ENCODE peak calls at places on chromosomes 6 and 20, in seven cellular contexts. A is ovary, T is pancreas, P is gastrocnemius medialis, M is tibial nerve, I is cardiac muscle cell, Z is heart left ventricle. E is an unnamed sample.

GRCh38 chr20:4573564-4574355 is 147.9 kb upstream of the PRND start:
- DNase-seq in M (no peak), A (no peak), T (no peak), P (no peak), Z (no peak), I (no peak), E (peak)

GRCh38 chr6:27426045-27426620 is 37.6 kb downstream of the ZNF391 start:
- DNase-seq in T (no peak), P (no peak), A (no peak), I (no peak), M (no peak), Z (no peak), E (no peak)

GRCh38 chr6:45843848-45844521 is 171.7 kb downstream of the CLIC5 start:
- DNase-seq in M (no peak), A (no peak), I (no peak), T (no peak), P (no peak), Z (no peak), E (no peak)

GRCh38 chr20:57596998-57597939 is 23.0 kb downstream of the ZBP1 start:
- DNase-seq in A (peak), Z (peak), T (peak), P (peak), I (peak), M (peak), E (no peak)

GRCh38 chr6:112576421-112576820 is 229.3 kb downstream of the RFPL4B start:
- DNase-seq in M (no peak), I (no peak), A (no peak), T (no peak), P (no peak), Z (no peak), E (no peak)

GRCh38 chr20:62496525-62497218 is 20.9 kb upstream of the GATA5 start:
- DNase-seq in T (no peak), A (no peak), Z (no peak), P (no peak), I (peak), M (no peak), E (no peak)

GRCh38 chr6:166556871-166557322 is 29.6 kb downstream of the RAMACL start:
- DNase-seq in Z (peak), I (no peak), M (peak), A (peak), T (peak), P (peak), E (peak)

GRCh38 chr20:42889517-42889916 is 300.2 kb downstream of the PTPRT start:
- DNase-seq in Z (no peak), I (no peak), M (no peak), T (no peak), A (no peak), P (no peak), E (no peak)

GRCh38 chr20:57053798-57054552 is 212.5 kb downstream of the BMP7 start:
- DNase-seq in P (no peak), M (no peak), A (no peak), T (no peak), I (no peak), Z (no peak), E (no peak)

GRCh38 chr6:14983599-14984296 is 262.1 kb upstream of the JARID2 start:
- DNase-seq in T (no peak), Z (no peak), M (no peak), P (no peak), I (no peak), A (no peak), E (no peak)

GRCh38 chr20:31608256-31608980 is 3.3 kb downstream of the ID1 start:
- DNase-seq in A (peak), M (peak), T (peak), Z (peak), P (peak), I (peak), E (no peak)

GRCh38 chr6:150250826-150251225 is 108.0 kb downstream of the PPP1R14C start:
- DNase-seq in T (no peak), Z (peak), I (peak), P (peak), M (no peak), A (no peak), E (no peak)

GRCh38 chr6:4607026-4607704 is 169.0 kb upstream of the CDYL start:
- DNase-seq in I (no peak), T (peak), M (peak), Z (no peak), A (no peak), P (no peak), E (no peak)

GRCh38 chr6:22690446-22690845 is 121.1 kb downstream of the HDGFL1 start:
- DNase-seq in P (no peak), I (no peak), T (no peak), M (no peak), Z (no peak), A (no peak), E (no peak)

GRCh38 chr6:1910621-1911407 is 301.1 kb downstream of the FOXC1 start:
- DNase-seq in P (no peak), I (no peak), Z (no peak), M (no peak), A (no peak), T (no peak), E (no peak)

GRCh38 chr6:157600807-157601206 is 219.8 kb downstream of the ZDHHC14 start:
- DNase-seq in M (no peak), P (no peak), T (no peak), Z (no peak), I (no peak), A (no peak), E (no peak)

GRCh38 chr6:87483929-87484328 is 11.2 kb downstream of the SLC35A1 start:
- DNase-seq in M (no peak), I (no peak), Z (no peak), P (no peak), A (no peak), T (no peak), E (no peak)

GRCh38 chr6:56193846-56194245 is 53.5 kb downstream of the COL21A1 start:
- DNase-seq in A (no peak), P (no peak), Z (no peak), M (no peak), T (no peak), I (no peak), E (no peak)

GRCh38 chr6:136969433-136969832 is 47.3 kb downstream of the SLC35D3 start:
- DNase-seq in A (no peak), M (no peak), Z (peak), P (no peak), T (no peak), I (peak), E (no peak)

GRCh38 chr6:47700051-47700450 is 1.7 kb downstream of the ADGRF4 start:
- DNase-seq in M (no peak), I (no peak), P (no peak), Z (no peak), A (no peak), T (no peak), E (peak)

GRCh38 chr6:14732845-14733757 is 512.8 kb upstream of the JARID2 start:
- DNase-seq in Z (no peak), A (no peak), M (no peak), I (no peak), P (no peak), T (no peak), E (no peak)

GRCh38 chr6:122082370-122082769 is 317.1 kb upstream of the HSF2 start:
- DNase-seq in Z (no peak), M (no peak), T (no peak), P (no peak), A (no peak), I (no peak), E (no peak)

GRCh38 chr6:20454201-20454824 is 52.6 kb downstream of the E2F3 start:
- DNase-seq in T (no peak), Z (no peak), M (no peak), P (no peak), I (no peak), A (no peak), E (no peak)

GRCh38 chr6:1313364-1313754 is 1.5 kb downstream of the FOXQ1 start:
- DNase-seq in I (no peak), M (no peak), A (no peak), Z (no peak), P (no peak), T (no peak), E (no peak)

GRCh38 chr6:16762547-16763477 is 1.6 kb upstream of the ATXN1 start:
- DNase-seq in I (peak), A (peak), Z (peak), P (peak), M (no peak), T (peak), E (peak)

GRCh38 chr6:16205377-16206144 is 32.8 kb upstream of the GMPR start:
- DNase-seq in Z (no peak), A (no peak), T (no peak), I (no peak), M (no peak), P (no peak), E (peak)

GRCh38 chr6:38161754-38162492 is 342.4 kb downstream of the ZFAND3 start:
- DNase-seq in Z (no peak), M (no peak), A (no peak), I (no peak), T (no peak), P (no peak), E (no peak)

GRCh38 chr20:54611701-54612487 is 136.5 kb downstream of the DOK5 start:
- DNase-seq in A (no peak), M (no peak), Z (no peak), P (no peak), T (no peak), I (no peak), E (no peak)

GRCh38 chr20:24978493-24978892 is 14.1 kb downstream of the APMAP start:
- DNase-seq in P (peak), A (no peak), Z (no peak), M (no peak), T (no peak), I (no peak), E (no peak)

GRCh38 chr6:97064578-97064977 is 140.1 kb downstream of the KLHL32 start:
- DNase-seq in M (no peak), I (no peak), P (no peak), Z (no peak), A (no peak), T (no peak), E (no peak)

GRCh38 chr6:139452176-139452876 is 77.9 kb upstream of the CITED2 start:
- DNase-seq in Z (no peak), P (no peak), T (no peak), M (no peak), I (no peak), A (no peak), E (peak)

GRCh38 chr6:24859608-24860007 is 60.9 kb upstream of the ARMH2 start:
- DNase-seq in P (no peak), T (no peak), M (no peak), I (no peak), A (no peak), Z (no peak), E (no peak)

GRCh38 chr6:24859132-24859531 is 60.4 kb upstream of the ARMH2 start:
- DNase-seq in T (no peak), Z (no peak), A (no peak), P (no peak), M (no peak), I (no peak), E (no peak)

GRCh38 chr6:24864345-24864744 is 65.6 kb upstream of the ARMH2 start:
- DNase-seq in P (no peak), M (no peak), T (no peak), A (no peak), Z (no peak), I (peak), E (no peak)

GRCh38 chr6:24865161-24865560 is 66.4 kb upstream of the ARMH2 start:
- DNase-seq in M (no peak), A (no peak), P (no peak), Z (no peak), T (no peak), I (no peak), E (no peak)

DNA sequence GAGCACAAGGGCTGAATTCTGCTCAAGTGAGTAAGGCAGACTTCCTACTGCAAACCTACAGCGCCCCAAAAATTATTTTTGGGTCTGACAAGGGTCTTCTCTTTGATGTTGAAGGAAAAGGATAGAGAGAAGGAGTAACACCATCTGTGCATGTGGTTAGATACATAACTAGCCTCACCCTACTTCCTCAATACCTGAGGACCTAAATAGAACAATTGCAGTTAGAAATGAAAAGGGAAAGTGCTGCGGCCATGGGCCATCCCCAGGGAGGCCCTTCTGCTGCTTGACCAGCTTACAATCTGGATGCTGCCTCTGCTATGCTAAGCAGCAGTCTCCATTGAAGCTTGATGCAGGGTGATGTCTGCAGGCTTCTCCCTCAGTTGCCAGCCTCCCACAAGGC is 63.2 kb upstream of the ARMH2 start:
- DNase-seq in T (no peak), I (no peak), M (no peak), Z (no peak), A (no peak), P (no peak), E (no peak)
- H3K4me3 ChIP-seq in T (no peak), I (no peak), M (no peak), Z (no peak), A (no peak), P (no peak), E (no peak)

GRCh38 chr20:16444056-16444777 is 129.0 kb downstream of the KIF16B start:
- DNase-seq in P (peak), Z (no peak), I (no peak), T (no peak), A (no peak), M (peak), E (peak)
- TF ChIP-seq CTCF in P (no peak), Z (no peak), I (no peak), T (no peak), A (no peak), M (no peak), E (no peak)

DNA sequence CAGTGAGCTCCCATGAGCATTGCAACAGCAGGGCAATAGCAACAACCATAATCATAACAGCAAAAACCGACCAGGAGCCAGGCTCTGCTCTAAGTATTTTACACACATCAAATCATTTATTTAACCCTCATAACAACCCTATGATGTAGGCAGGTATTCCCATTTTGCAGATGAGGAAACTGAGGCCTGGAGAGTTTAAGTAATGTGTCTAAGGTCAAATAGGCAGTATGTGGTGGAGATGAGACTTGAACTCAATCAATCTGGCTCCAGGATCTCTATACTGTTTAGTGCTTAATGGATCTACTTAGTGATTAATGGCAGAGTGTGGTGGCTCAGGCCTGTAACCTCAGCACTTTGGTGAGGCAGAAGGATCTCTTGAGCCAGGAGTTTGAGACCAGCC is 3.4 kb downstream of the TMEM151B start:
- DNase-seq in I (no peak), T (no peak), M (no peak), P (no peak), A (no peak), Z (no peak), E (no peak)
- H3K4me3 ChIP-seq in I (no peak), T (no peak), M (no peak), P (no peak), A (no peak), Z (no peak), E (no peak)

DNA sequence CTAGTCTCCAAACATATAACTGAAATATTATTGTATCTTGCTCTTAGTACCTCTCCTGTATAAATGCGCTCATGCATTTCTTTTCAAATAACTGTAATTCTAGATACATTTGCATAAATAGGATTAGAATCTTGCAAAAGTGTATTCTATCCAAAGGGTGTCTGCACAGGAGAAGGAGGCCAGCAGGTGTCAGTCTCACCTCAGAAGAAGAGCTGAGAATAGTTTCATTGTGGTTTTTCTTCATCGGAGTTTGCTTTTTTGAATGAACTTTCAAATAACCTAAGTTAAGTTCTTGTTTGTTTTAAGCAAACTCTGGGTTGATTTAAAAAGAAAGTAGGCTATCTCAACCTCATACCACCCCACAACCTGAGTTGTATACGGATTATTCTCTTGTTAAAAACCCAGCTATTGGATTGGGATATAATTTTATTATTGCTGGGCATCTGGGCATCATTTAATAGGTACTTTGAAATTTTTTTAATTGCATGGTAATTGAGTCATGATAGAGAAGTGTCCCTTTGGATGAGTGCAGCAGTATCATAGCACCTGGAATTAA is 125.0 kb upstream of the MLIP start:
- DNase-seq in M (peak), A (no peak), P (peak), Z (no peak), I (peak), T (no peak), E (peak)
- TF ChIP-seq CTCF in M (peak), A (no peak), P (peak), Z (peak), I (peak), T (peak), E (peak)

DNA sequence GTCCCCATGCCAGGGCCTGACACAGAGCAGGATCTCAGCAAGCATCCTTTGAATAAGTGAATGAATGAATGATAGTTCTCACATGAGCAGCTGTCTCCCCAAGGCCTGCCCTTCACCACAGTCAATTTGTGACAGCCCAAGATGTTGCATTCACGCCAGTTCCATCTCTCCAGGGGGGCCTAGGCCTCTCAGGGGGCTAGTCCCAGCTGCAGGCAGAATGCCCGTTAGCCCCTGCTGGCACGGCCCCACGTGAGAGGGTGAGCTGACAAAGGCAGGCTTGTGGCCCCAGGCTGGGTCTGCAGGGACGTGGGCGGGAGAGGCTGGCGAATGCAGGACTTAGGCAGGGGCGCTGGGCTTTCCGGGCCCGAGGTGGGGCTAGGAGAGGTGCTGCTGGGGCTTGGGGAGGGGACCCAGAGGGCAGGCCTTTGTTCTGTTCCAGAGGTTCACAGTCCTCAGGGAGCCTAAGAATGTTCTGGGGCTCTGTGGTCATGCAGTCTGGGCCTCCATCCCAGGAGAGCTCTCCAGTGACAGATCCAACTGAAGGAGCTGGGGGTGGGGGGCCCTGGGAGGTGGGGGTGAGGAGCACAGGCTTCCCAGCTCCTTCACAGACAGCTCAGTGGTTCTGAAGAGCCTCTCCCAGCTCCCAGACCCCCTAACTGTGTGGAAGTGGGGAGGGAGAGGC is 30.5 kb upstream of the TLDC2 start:
- DNase-seq in T (no peak), I (no peak), P (no peak), Z (no peak), A (peak), M (no peak), E (no peak)
- H3K4me3 ChIP-seq in T (no peak), I (no peak), P (no peak), Z (no peak), A (no peak), M (no peak), E (no peak)

DNA sequence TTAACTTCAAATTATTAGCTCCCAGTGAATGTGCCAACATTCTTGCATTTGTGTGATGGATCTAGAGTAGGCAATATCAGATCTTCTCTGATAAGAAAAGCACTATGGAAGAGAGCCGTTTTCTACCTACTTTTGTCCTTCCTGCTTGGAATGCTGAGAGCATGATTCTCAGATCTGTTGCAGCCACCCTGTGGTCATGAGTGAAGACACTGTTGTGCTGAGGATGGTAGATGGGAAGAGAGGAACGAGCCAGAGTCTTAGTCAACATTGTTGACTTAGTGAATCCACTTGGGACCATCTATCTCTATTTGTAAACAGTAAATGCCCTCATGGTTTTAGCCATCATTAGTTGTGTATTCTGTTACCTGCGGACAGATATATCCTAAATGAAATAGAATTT is 202.6 kb downstream of the CD109 start:
- DNase-seq in I (no peak), Z (no peak), P (no peak), T (no peak), M (no peak), A (no peak), E (no peak)
- TF ChIP-seq CTCF in I (no peak), Z (no peak), P (no peak), T (no peak), M (no peak), A (no peak), E (peak)